ENCODE peak calls at places on chromosomes 12 and 14, in eight cellular contexts. N is A549; K is Calu3; F is neural progenitor cell; G is stomach; M is cardiac fibroblast; B is RWPE2; I is CD4-positive, alpha-beta T cell. Y is an unnamed sample.

GRCh38 chr12:25883026-25883928 is 75.2 kb upstream of the RASSF8 start:
- DNase-seq in I (no peak), B (no peak), M (no peak), G (no peak), N (no peak), K (no peak), F (no peak), Y (no peak)

GRCh38 chr14:60508707-60509437 is at the start of gene SIX6:
- DNase-seq in K (no peak), B (peak; percentile 66), I (no peak), M (no peak), G (no peak), N (no peak), F (peak; percentile 95), Y (no peak)

GRCh38 chr12:2637371-2637770 is 157.4 kb upstream of the FKBP4 start:
- DNase-seq in G (no peak), K (no peak), I (no peak), B (peak; percentile 37), M (no peak), N (no peak), F (no peak), Y (no peak)

GRCh38 chr14:31205681-31206535 is 1.7 kb downstream of the HECTD1 start:
- DNase-seq in K (no peak), N (peak; percentile 40), M (peak; percentile 82), B (no peak), F (peak; percentile 35), G (no peak), I (no peak), Y (no peak)

GRCh38 chr12:115232455-115233156 is 548.6 kb upstream of the TBX3 start:
- DNase-seq in K (no peak), B (no peak), I (no peak), M (peak; percentile 64), F (no peak), N (no peak), G (no peak), Y (no peak)

GRCh38 chr14:102125546-102125945 is 14.2 kb upstream of the WDR20 start:
- DNase-seq in B (no peak), K (peak; percentile 14), M (no peak), G (no peak), F (no peak), I (no peak), N (peak; percentile 32), Y (peak; percentile 25)

GRCh38 chr14:23102801-23103200 is 2.0 kb downstream of the CIROP start:
- DNase-seq in K (no peak), N (no peak), I (no peak), M (no peak), G (no peak), B (no peak), F (no peak), Y (no peak)

GRCh38 chr12:93376436-93377251 is 1.1 kb upstream of the NUDT4 start:
- DNase-seq in M (peak; percentile 57), K (no peak), I (no peak), F (peak; percentile 81), B (no peak), G (no peak), N (peak; percentile 28), Y (peak; percentile 43)

GRCh38 chr14:81352413-81352812 is 47.7 kb downstream of the STON2 start:
- DNase-seq in K (no peak), M (no peak), G (no peak), N (no peak), F (no peak), I (no peak), B (no peak), Y (no peak)

GRCh38 chr12:130978785-130979184 is 25.1 kb downstream of the ADGRD1 start:
- DNase-seq in K (no peak), M (no peak), B (no peak), N (no peak), I (no peak), F (no peak), G (no peak), Y (no peak)

GRCh38 chr12:13209279-13210021 is 12.9 kb downstream of the EMP1 start:
- DNase-seq in N (no peak), G (no peak), M (peak; percentile 64), B (no peak), I (no peak), K (no peak), F (no peak), Y (no peak)

GRCh38 chr12:13206560-13206897 is 10.0 kb downstream of the EMP1 start:
- DNase-seq in B (no peak), N (no peak), G (no peak), F (no peak), K (no peak), M (no peak), I (no peak), Y (no peak)

GRCh38 chr12:13210022-13210539 is 13.6 kb downstream of the EMP1 start:
- DNase-seq in F (peak; percentile 14), B (no peak), I (no peak), N (no peak), K (no peak), G (no peak), M (peak; percentile 4), Y (no peak)

GRCh38 chr12:13210543-13211190 is 14.1 kb downstream of the EMP1 start:
- DNase-seq in M (peak; percentile 21), G (no peak), K (no peak), F (no peak), I (no peak), N (no peak), B (no peak), Y (no peak)

GRCh38 chr12:13208533-13209278 is 12.2 kb downstream of the EMP1 start:
- DNase-seq in M (peak; percentile 62), F (peak; percentile 58), G (no peak), B (no peak), N (peak; percentile 67), I (no peak), K (no peak), Y (peak; percentile 54)
- TF ChIP-seq CTCF in M (peak; percentile 48), F (peak; percentile 71), G (no peak), B (no peak), N (peak; percentile 74), I (peak; percentile 18), K (peak; percentile 26), Y (peak; percentile 58)

GRCh38 chr14:92549853-92550244 is 36.3 kb downstream of the RIN3 start:
- DNase-seq in K (no peak), F (no peak), I (no peak), N (no peak), M (no peak), B (no peak), G (no peak), Y (no peak)

GRCh38 chr14:92549096-92549852 is 35.7 kb downstream of the RIN3 start:
- DNase-seq in F (no peak), B (no peak), N (no peak), G (no peak), K (no peak), M (no peak), I (no peak), Y (no peak)

GRCh38 chr14:92552066-92552465 is 38.5 kb downstream of the RIN3 start:
- DNase-seq in M (no peak), N (no peak), I (no peak), K (no peak), F (no peak), G (no peak), B (no peak), Y (no peak)

GRCh38 chr14:92553456-92553855 is 39.9 kb downstream of the RIN3 start:
- DNase-seq in B (no peak), G (no peak), F (no peak), N (peak; percentile 20), I (no peak), K (no peak), M (peak; percentile 46), Y (no peak)

DNA sequence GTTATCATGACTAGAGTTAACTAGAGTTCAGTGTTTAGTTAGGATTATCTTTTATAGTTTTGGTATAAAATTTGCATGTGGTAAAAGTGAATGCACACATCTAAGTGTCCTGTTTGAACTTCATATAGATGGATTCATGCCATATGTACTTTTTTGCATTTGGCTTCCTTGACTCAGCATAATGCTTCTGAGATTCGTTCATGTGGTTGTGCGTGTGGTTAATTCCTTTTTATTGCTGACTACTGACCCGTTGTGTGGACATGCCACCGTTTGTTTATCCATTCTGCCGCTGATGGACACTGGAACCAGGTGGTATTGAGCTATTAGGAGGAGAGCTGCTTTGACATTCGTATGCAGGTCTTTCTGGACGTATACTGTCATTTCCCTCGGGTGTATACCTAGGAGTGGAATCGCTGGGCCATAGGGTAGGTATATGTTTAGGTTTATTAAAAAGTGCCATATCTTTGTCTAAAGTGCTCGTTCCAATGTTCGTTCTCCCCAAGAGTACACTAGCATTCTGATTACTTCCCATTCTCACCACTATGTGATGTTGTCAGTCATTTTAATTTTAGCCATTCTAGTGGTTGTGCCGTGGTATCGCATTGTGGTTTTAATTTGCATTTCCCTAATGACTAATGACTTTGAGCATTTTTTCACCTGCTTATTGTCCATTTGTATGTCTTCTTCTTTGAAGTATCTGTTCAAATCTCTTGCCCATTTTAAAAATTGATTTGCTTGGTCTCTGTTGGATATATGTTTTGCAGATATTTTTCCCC is 37.7 kb downstream of the RIN3 start:
- DNase-seq in B (no peak), M (no peak), K (no peak), F (no peak), I (no peak), N (no peak), G (no peak), Y (no peak)
- TF ChIP-seq CTCF in B (no peak), M (no peak), K (no peak), F (no peak), I (no peak), N (no peak), G (no peak), Y (no peak)

GRCh38 chr12:127964717-127965116 is 302.3 kb upstream of the TMEM132C start:
- DNase-seq in N (peak; percentile 18), I (no peak), M (no peak), B (no peak), G (no peak), F (no peak), K (no peak), Y (no peak)
- TF ChIP-seq CTCF in N (no peak), I (no peak), M (no peak), B (no peak), G (no peak), F (peak; percentile 24), K (no peak), Y (no peak)

GRCh38 chr12:56315626-56316473 is at the start of gene CNPY2:
- DNase-seq in K (peak; percentile 98), G (peak; percentile 95), I (peak; percentile 89), F (peak; percentile 98), B (peak; percentile 99), M (peak; percentile 98), N (peak; percentile 100), Y (peak; percentile 95)

GRCh38 chr12:56315256-56315625 is 547 bp downstream of the CNPY2 start:
- DNase-seq in G (no peak), B (no peak), I (no peak), M (no peak), K (no peak), N (no peak), F (peak; percentile 49), Y (no peak)

GRCh38 chr12:56321027-56321426 is 5.2 kb upstream of the CNPY2 start:
- DNase-seq in I (no peak), N (no peak), F (no peak), K (no peak), M (peak; percentile 58), G (no peak), B (no peak), Y (no peak)

DNA sequence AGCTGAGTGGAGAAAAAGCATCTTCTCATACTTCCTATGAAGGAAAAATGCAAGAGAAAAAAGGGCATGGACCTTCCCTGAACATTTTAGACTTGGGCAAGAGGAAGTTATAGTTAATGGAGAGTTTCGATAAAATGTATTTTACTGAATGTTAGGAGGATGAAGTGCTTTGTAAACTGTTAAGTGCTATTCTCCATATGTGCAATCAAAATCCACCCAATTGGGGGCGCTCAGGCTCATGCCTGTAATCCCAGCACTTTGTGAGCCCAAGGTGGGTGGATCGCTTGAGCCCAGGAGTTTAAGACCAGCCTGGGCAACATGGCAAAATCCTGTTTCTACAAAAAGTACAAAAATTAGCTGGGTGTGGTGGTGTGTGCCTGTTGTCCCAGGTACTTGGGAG is 1.9 kb upstream of the CNPY2 start:
- DNase-seq in G (no peak), K (no peak), B (no peak), M (no peak), F (peak; percentile 21), I (no peak), N (no peak), Y (no peak)
- TF ChIP-seq CTCF in G (no peak), K (no peak), B (no peak), M (no peak), F (peak; percentile 44), I (no peak), N (no peak), Y (no peak)